ENCODE peak calls at places on chromosomes 3 and 15, in eight cellular contexts. G is left lung, Z is stomach, H is ovary, E is gastrocnemius medialis, D is OCI-LY7, S is heart left ventricle, V is H9. Q is an unnamed sample.

GRCh38 chr15:65336369-65336766 is 31.9 kb downstream of the RNU5B-1 start:
- DNase-seq in G (no peak), Z (no peak), H (no peak), E (no peak), D (no peak), S (no peak), V (no peak), Q (no peak)

GRCh38 chr3:168532135-168532534 is 436.4 kb upstream of the GOLIM4 start:
- DNase-seq in G (no peak), Z (no peak), H (no peak), E (no peak), D (no peak), S (no peak), V (peak; percentile 43), Q (no peak)

GRCh38 chr3:65678480-65678879 is 360.2 kb downstream of the MAGI1 start:
- DNase-seq in G (no peak), Z (no peak), H (no peak), E (no peak), D (no peak), S (no peak), V (no peak), Q (no peak)

GRCh38 chr3:66763294-66763693 is 234.8 kb upstream of the KBTBD8 start:
- DNase-seq in G (no peak), Z (no peak), H (no peak), E (peak; percentile 66), D (no peak), S (no peak), V (no peak), Q (no peak)

GRCh38 chr3:182508896-182509295 is 284.4 kb upstream of the ATP11B start:
- DNase-seq in G (no peak), Z (no peak), H (no peak), E (no peak), D (peak; percentile 76), S (no peak), V (no peak), Q (no peak)

GRCh38 chr15:39774688-39775267 is 7.9 kb downstream of the FSIP1 start:
- DNase-seq in G (no peak), Z (no peak), H (no peak), E (no peak), D (peak; percentile 33), S (no peak), V (no peak), Q (no peak)

GRCh38 chr15:67785431-67785830 is 39.9 kb upstream of the SKOR1 start:
- DNase-seq in G (no peak), Z (no peak), H (no peak), E (no peak), D (peak; percentile 79), S (no peak), V (no peak), Q (no peak)

GRCh38 chr3:14403636-14404395 is 1.4 kb downstream of the SLC6A6 start:
- DNase-seq in G (peak; percentile 84), Z (peak; percentile 58), H (peak; percentile 69), E (peak; percentile 85), D (no peak), S (peak; percentile 76), V (no peak), Q (peak; percentile 47)

GRCh38 chr3:188321258-188321657 is 167.3 kb downstream of the LPP start:
- DNase-seq in G (no peak), Z (no peak), H (no peak), E (no peak), D (no peak), S (no peak), V (no peak), Q (no peak)

GRCh38 chr3:179769411-179770247 is 116.8 kb downstream of the USP13 start:
- DNase-seq in G (no peak), Z (no peak), H (no peak), E (no peak), D (no peak), S (no peak), V (no peak), Q (no peak)

GRCh38 chr3:33629219-33629618 is 88.8 kb downstream of the CLASP2 start:
- DNase-seq in G (no peak), Z (no peak), H (no peak), E (no peak), D (no peak), S (no peak), V (no peak), Q (no peak)

GRCh38 chr3:57224856-57225255 is 2.7 kb upstream of the APPL1 start:
- DNase-seq in G (no peak), Z (no peak), H (no peak), E (no peak), D (peak; percentile 16), S (no peak), V (no peak), Q (no peak)

GRCh38 chr3:57226156-57226555 is 1.4 kb upstream of the APPL1 start:
- DNase-seq in G (no peak), Z (no peak), H (no peak), E (no peak), D (no peak), S (no peak), V (no peak), Q (no peak)

GRCh38 chr3:57227204-57227929 is at the start of gene APPL1:
- DNase-seq in G (peak; percentile 99), Z (peak; percentile 94), H (peak; percentile 93), E (peak; percentile 91), D (peak; percentile 95), S (peak; percentile 95), V (peak; percentile 95), Q (peak; percentile 89)

DNA sequence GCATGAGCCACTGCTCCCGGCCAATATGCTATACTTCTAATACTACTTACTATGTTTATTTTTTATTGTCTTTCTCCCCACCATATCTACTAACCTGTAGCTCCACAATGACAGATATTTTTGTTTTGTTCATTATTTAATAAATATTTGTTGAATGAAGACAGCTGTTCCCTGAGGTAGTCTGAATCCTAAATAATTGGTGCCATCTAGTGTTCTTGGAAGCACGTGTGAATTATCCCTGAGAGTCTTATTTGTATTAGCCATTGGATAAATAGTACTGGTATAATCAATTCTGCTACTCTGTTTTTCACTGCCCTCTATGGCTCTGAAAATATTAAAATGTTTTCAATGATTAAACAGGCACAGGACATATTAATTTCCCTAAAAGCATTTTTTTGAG is 5.6 kb upstream of the APPL1 start:
- DNase-seq in G (no peak), Z (no peak), H (no peak), E (no peak), D (no peak), S (no peak), V (no peak), Q (no peak)
- TF ChIP-seq CTCF in G (no peak), Z (no peak), H (peak; percentile 49), E (no peak), D (peak; percentile 63), S (peak; percentile 33), V (peak; percentile 64), Q (no peak)

GRCh38 chr15:58840048-58840447 is 68.9 kb downstream of the MINDY2 start:
- DNase-seq in G (no peak), Z (no peak), H (no peak), E (no peak), D (no peak), S (no peak), V (no peak), Q (no peak)

GRCh38 chr15:58842713-58843396 is 71.8 kb downstream of the MINDY2 start:
- DNase-seq in G (no peak), Z (no peak), H (no peak), E (no peak), D (no peak), S (no peak), V (no peak), Q (no peak)

GRCh38 chr15:58839485-58839884 is 68.4 kb downstream of the MINDY2 start:
- DNase-seq in G (no peak), Z (no peak), H (no peak), E (no peak), D (peak; percentile 27), S (no peak), V (no peak), Q (no peak)
- TF ChIP-seq CTCF in G (no peak), Z (no peak), H (no peak), E (no peak), D (peak; percentile 67), S (no peak), V (peak; percentile 68), Q (no peak)

GRCh38 chr15:88896339-88897033 is 1.1 kb upstream of the HAPLN3 start:
- DNase-seq in G (no peak), Z (no peak), H (no peak), E (no peak), D (no peak), S (no peak), V (no peak), Q (no peak)

GRCh38 chr15:88898736-88899135 is 3.4 kb upstream of the HAPLN3 start:
- DNase-seq in G (peak; percentile 55), Z (no peak), H (no peak), E (no peak), D (no peak), S (no peak), V (no peak), Q (no peak)

GRCh38 chr15:88899251-88899650 is 3.9 kb upstream of the HAPLN3 start:
- DNase-seq in G (peak; percentile 43), Z (no peak), H (no peak), E (no peak), D (no peak), S (no peak), V (no peak), Q (no peak)

GRCh38 chr15:88897142-88897455 is 1.8 kb upstream of the HAPLN3 start:
- DNase-seq in G (no peak), Z (no peak), H (no peak), E (no peak), D (no peak), S (no peak), V (no peak), Q (no peak)

GRCh38 chr15:88897456-88898194 is 2.3 kb upstream of the HAPLN3 start:
- DNase-seq in G (peak; percentile 89), Z (peak; percentile 89), H (peak; percentile 81), E (peak; percentile 88), D (peak; percentile 31), S (peak; percentile 90), V (no peak), Q (peak; percentile 84)
- TF ChIP-seq CTCF in G (peak; percentile 40), Z (no peak), H (peak; percentile 68), E (peak; percentile 77), D (peak; percentile 60), S (peak; percentile 82), V (peak; percentile 15), Q (no peak)

GRCh38 chr3:153209596-153209995 is 47.6 kb downstream of the RAP2B start:
- DNase-seq in G (peak; percentile 87), Z (no peak), H (no peak), E (no peak), D (no peak), S (peak; percentile 28), V (peak; percentile 89), Q (no peak)

GRCh38 chr3:153215497-153215896 is 53.5 kb downstream of the RAP2B start:
- DNase-seq in G (no peak), Z (no peak), H (no peak), E (no peak), D (no peak), S (no peak), V (no peak), Q (no peak)

GRCh38 chr3:153210660-153211059 is 48.6 kb downstream of the RAP2B start:
- DNase-seq in G (no peak), Z (no peak), H (no peak), E (no peak), D (no peak), S (no peak), V (no peak), Q (no peak)

GRCh38 chr3:153215971-153216370 is 53.9 kb downstream of the RAP2B start:
- DNase-seq in G (no peak), Z (no peak), H (no peak), E (no peak), D (no peak), S (no peak), V (no peak), Q (no peak)

GRCh38 chr3:153210116-153210515 is 48.1 kb downstream of the RAP2B start:
- DNase-seq in G (no peak), Z (no peak), H (no peak), E (no peak), D (no peak), S (no peak), V (no peak), Q (no peak)
- TF ChIP-seq CTCF in G (no peak), Z (no peak), H (no peak), E (no peak), D (no peak), S (no peak), V (peak; percentile 32), Q (no peak)

Q was measured in mesothelial cell of epicardium.